ENCODE peak calls at places on chromosomes 16 and 17, in eight cellular contexts. One of them, this sample, is unnamed.

GRCh38 chr16:70437017-70437581 is 1.8 kb downstream of the ST3GAL2 start:
- DNase-seq in activated naive CD4-positive, alpha-beta T cell: no peak
- DNase-seq in stimulated activated CD4-positive, alpha-beta T cell treated with anti-CD3 and anti-CD28 coated beads, Interleukin-2, amount 100 ng/mL, for 48 hours: no peak
- DNase-seq in SJSA1: peak; percentile 89
- DNase-seq in cardiac fibroblast: peak; percentile 66
- DNase-seq in effector memory CD4-positive, alpha-beta T cell: no peak
- DNase-seq in uterus: peak; percentile 63
- DNase-seq in BJ: peak; percentile 82
- DNase-seq in this sample: no peak

GRCh38 chr17:2213291-2213960 is 90.2 kb downstream of the SMG6 start:
- DNase-seq in activated naive CD4-positive, alpha-beta T cell: no peak
- DNase-seq in stimulated activated CD4-positive, alpha-beta T cell treated with anti-CD3 and anti-CD28 coated beads, Interleukin-2, amount 100 ng/mL, for 48 hours: no peak
- DNase-seq in SJSA1: peak; percentile 65
- DNase-seq in cardiac fibroblast: peak; percentile 39
- DNase-seq in effector memory CD4-positive, alpha-beta T cell: no peak
- DNase-seq in uterus: no peak
- DNase-seq in BJ: no peak
- DNase-seq in this sample: no peak

GRCh38 chr17:40560592-40561293 is 4.5 kb downstream of the CCR7 start:
- DNase-seq in activated naive CD4-positive, alpha-beta T cell: no peak
- DNase-seq in stimulated activated CD4-positive, alpha-beta T cell treated with anti-CD3 and anti-CD28 coated beads, Interleukin-2, amount 100 ng/mL, for 48 hours: peak; percentile 73
- DNase-seq in SJSA1: peak; percentile 18
- DNase-seq in cardiac fibroblast: peak; percentile 85
- DNase-seq in effector memory CD4-positive, alpha-beta T cell: peak; percentile 70
- DNase-seq in uterus: no peak
- DNase-seq in BJ: no peak
- DNase-seq in this sample: no peak

GRCh38 chr16:3951861-3952332 is 71.4 kb upstream of the CREBBP start:
- DNase-seq in activated naive CD4-positive, alpha-beta T cell: no peak
- DNase-seq in stimulated activated CD4-positive, alpha-beta T cell treated with anti-CD3 and anti-CD28 coated beads, Interleukin-2, amount 100 ng/mL, for 48 hours: no peak
- DNase-seq in SJSA1: no peak
- DNase-seq in cardiac fibroblast: peak; percentile 68
- DNase-seq in effector memory CD4-positive, alpha-beta T cell: no peak
- DNase-seq in uterus: no peak
- DNase-seq in BJ: no peak
- DNase-seq in this sample: no peak

GRCh38 chr17:55549140-55549539 is 37.9 kb upstream of the SMIM36 start:
- DNase-seq in activated naive CD4-positive, alpha-beta T cell: no peak
- DNase-seq in stimulated activated CD4-positive, alpha-beta T cell treated with anti-CD3 and anti-CD28 coated beads, Interleukin-2, amount 100 ng/mL, for 48 hours: no peak
- DNase-seq in SJSA1: no peak
- DNase-seq in cardiac fibroblast: peak; percentile 37
- DNase-seq in effector memory CD4-positive, alpha-beta T cell: no peak
- DNase-seq in uterus: no peak
- DNase-seq in BJ: no peak
- DNase-seq in this sample: no peak

GRCh38 chr17:28946239-28946638 is 5.1 kb downstream of the PHF12 start:
- DNase-seq in activated naive CD4-positive, alpha-beta T cell: no peak
- DNase-seq in stimulated activated CD4-positive, alpha-beta T cell treated with anti-CD3 and anti-CD28 coated beads, Interleukin-2, amount 100 ng/mL, for 48 hours: no peak
- DNase-seq in SJSA1: peak; percentile 64
- DNase-seq in cardiac fibroblast: peak; percentile 93
- DNase-seq in effector memory CD4-positive, alpha-beta T cell: no peak
- DNase-seq in uterus: no peak
- DNase-seq in BJ: peak; percentile 59
- DNase-seq in this sample: no peak

GRCh38 chr17:32494621-32495346 is 8.0 kb downstream of the CDK5R1 start:
- DNase-seq in activated naive CD4-positive, alpha-beta T cell: no peak
- DNase-seq in stimulated activated CD4-positive, alpha-beta T cell treated with anti-CD3 and anti-CD28 coated beads, Interleukin-2, amount 100 ng/mL, for 48 hours: no peak
- DNase-seq in SJSA1: no peak
- DNase-seq in cardiac fibroblast: no peak
- DNase-seq in effector memory CD4-positive, alpha-beta T cell: no peak
- DNase-seq in uterus: no peak
- DNase-seq in BJ: no peak
- DNase-seq in this sample: no peak

GRCh38 chr16:20957153-20957552 is 56.6 kb downstream of the LYRM1 start:
- DNase-seq in activated naive CD4-positive, alpha-beta T cell: no peak
- DNase-seq in stimulated activated CD4-positive, alpha-beta T cell treated with anti-CD3 and anti-CD28 coated beads, Interleukin-2, amount 100 ng/mL, for 48 hours: no peak
- DNase-seq in SJSA1: no peak
- DNase-seq in cardiac fibroblast: no peak
- DNase-seq in effector memory CD4-positive, alpha-beta T cell: no peak
- DNase-seq in uterus: no peak
- DNase-seq in BJ: no peak
- DNase-seq in this sample: no peak

GRCh38 chr17:7862692-7863437 is 5.1 kb downstream of the CYB5D1 start:
- DNase-seq in activated naive CD4-positive, alpha-beta T cell: no peak
- DNase-seq in stimulated activated CD4-positive, alpha-beta T cell treated with anti-CD3 and anti-CD28 coated beads, Interleukin-2, amount 100 ng/mL, for 48 hours: no peak
- DNase-seq in SJSA1: peak; percentile 53
- DNase-seq in cardiac fibroblast: peak; percentile 63
- DNase-seq in effector memory CD4-positive, alpha-beta T cell: no peak
- DNase-seq in uterus: peak; percentile 71
- DNase-seq in BJ: no peak
- DNase-seq in this sample: no peak

GRCh38 chr16:57882797-57883196 is 80.5 kb upstream of the KIFC3 start:
- DNase-seq in activated naive CD4-positive, alpha-beta T cell: no peak
- DNase-seq in stimulated activated CD4-positive, alpha-beta T cell treated with anti-CD3 and anti-CD28 coated beads, Interleukin-2, amount 100 ng/mL, for 48 hours: no peak
- DNase-seq in SJSA1: no peak
- DNase-seq in cardiac fibroblast: peak; percentile 67
- DNase-seq in effector memory CD4-positive, alpha-beta T cell: no peak
- DNase-seq in uterus: no peak
- DNase-seq in BJ: no peak
- DNase-seq in this sample: no peak

GRCh38 chr16:89629827-89630610 is 16.6 kb downstream of the DPEP1 start:
- DNase-seq in activated naive CD4-positive, alpha-beta T cell: no peak
- DNase-seq in stimulated activated CD4-positive, alpha-beta T cell treated with anti-CD3 and anti-CD28 coated beads, Interleukin-2, amount 100 ng/mL, for 48 hours: no peak
- DNase-seq in SJSA1: no peak
- DNase-seq in cardiac fibroblast: no peak
- DNase-seq in effector memory CD4-positive, alpha-beta T cell: no peak
- DNase-seq in uterus: no peak
- DNase-seq in BJ: no peak
- DNase-seq in this sample: no peak

GRCh38 chr17:48494335-48494734 is 36.5 kb downstream of the HOXB1 start:
- DNase-seq in activated naive CD4-positive, alpha-beta T cell: no peak
- DNase-seq in stimulated activated CD4-positive, alpha-beta T cell treated with anti-CD3 and anti-CD28 coated beads, Interleukin-2, amount 100 ng/mL, for 48 hours: no peak
- DNase-seq in SJSA1: no peak
- DNase-seq in cardiac fibroblast: peak; percentile 81
- DNase-seq in effector memory CD4-positive, alpha-beta T cell: no peak
- DNase-seq in uterus: no peak
- DNase-seq in BJ: no peak
- DNase-seq in this sample: no peak

GRCh38 chr16:3171181-3171854 is 16.7 kb upstream of the OR1F1 start:
- DNase-seq in activated naive CD4-positive, alpha-beta T cell: no peak
- DNase-seq in stimulated activated CD4-positive, alpha-beta T cell treated with anti-CD3 and anti-CD28 coated beads, Interleukin-2, amount 100 ng/mL, for 48 hours: no peak
- DNase-seq in SJSA1: no peak
- DNase-seq in cardiac fibroblast: no peak
- DNase-seq in effector memory CD4-positive, alpha-beta T cell: peak; percentile 63
- DNase-seq in uterus: no peak
- DNase-seq in BJ: no peak
- DNase-seq in this sample: no peak

GRCh38 chr17:75777243-75777922 is 7.2 kb upstream of the UNK start:
- DNase-seq in activated naive CD4-positive, alpha-beta T cell: no peak
- DNase-seq in stimulated activated CD4-positive, alpha-beta T cell treated with anti-CD3 and anti-CD28 coated beads, Interleukin-2, amount 100 ng/mL, for 48 hours: no peak
- DNase-seq in SJSA1: no peak
- DNase-seq in cardiac fibroblast: peak; percentile 30
- DNase-seq in effector memory CD4-positive, alpha-beta T cell: no peak
- DNase-seq in uterus: peak; percentile 18
- DNase-seq in BJ: no peak
- DNase-seq in this sample: no peak

GRCh38 chr16:88509749-88510069 is 56.6 kb downstream of the ZFPM1 start:
- DNase-seq in activated naive CD4-positive, alpha-beta T cell: no peak
- DNase-seq in stimulated activated CD4-positive, alpha-beta T cell treated with anti-CD3 and anti-CD28 coated beads, Interleukin-2, amount 100 ng/mL, for 48 hours: no peak
- DNase-seq in SJSA1: no peak
- DNase-seq in cardiac fibroblast: no peak
- DNase-seq in effector memory CD4-positive, alpha-beta T cell: no peak
- DNase-seq in uterus: no peak
- DNase-seq in BJ: no peak
- DNase-seq in this sample: no peak

GRCh38 chr16:728131-728889 is 1.4 kb downstream of the HAGHL start:
- DNase-seq in activated naive CD4-positive, alpha-beta T cell: no peak
- DNase-seq in stimulated activated CD4-positive, alpha-beta T cell treated with anti-CD3 and anti-CD28 coated beads, Interleukin-2, amount 100 ng/mL, for 48 hours: peak; percentile 40
- DNase-seq in SJSA1: peak; percentile 82
- DNase-seq in cardiac fibroblast: peak; percentile 79
- DNase-seq in effector memory CD4-positive, alpha-beta T cell: peak; percentile 59
- DNase-seq in uterus: no peak
- DNase-seq in BJ: no peak
- DNase-seq in this sample: peak; percentile 62

GRCh38 chr17:69906306-69906705 is 168.7 kb upstream of the KCNJ16 start:
- DNase-seq in activated naive CD4-positive, alpha-beta T cell: no peak
- DNase-seq in stimulated activated CD4-positive, alpha-beta T cell treated with anti-CD3 and anti-CD28 coated beads, Interleukin-2, amount 100 ng/mL, for 48 hours: no peak
- DNase-seq in SJSA1: no peak
- DNase-seq in cardiac fibroblast: no peak
- DNase-seq in effector memory CD4-positive, alpha-beta T cell: no peak
- DNase-seq in uterus: no peak
- DNase-seq in BJ: no peak
- DNase-seq in this sample: no peak

GRCh38 chr16:69340095-69340644 is 598 bp downstream of the NIP7 start:
- DNase-seq in activated naive CD4-positive, alpha-beta T cell: no peak
- DNase-seq in stimulated activated CD4-positive, alpha-beta T cell treated with anti-CD3 and anti-CD28 coated beads, Interleukin-2, amount 100 ng/mL, for 48 hours: peak; percentile 20
- DNase-seq in SJSA1: no peak
- DNase-seq in cardiac fibroblast: no peak
- DNase-seq in effector memory CD4-positive, alpha-beta T cell: no peak
- DNase-seq in uterus: no peak
- DNase-seq in BJ: no peak
- DNase-seq in this sample: no peak

GRCh38 chr16:85254051-85254450 is 141.8 kb upstream of the CIBAR2 start:
- DNase-seq in activated naive CD4-positive, alpha-beta T cell: no peak
- DNase-seq in stimulated activated CD4-positive, alpha-beta T cell treated with anti-CD3 and anti-CD28 coated beads, Interleukin-2, amount 100 ng/mL, for 48 hours: no peak
- DNase-seq in SJSA1: no peak
- DNase-seq in cardiac fibroblast: no peak
- DNase-seq in effector memory CD4-positive, alpha-beta T cell: no peak
- DNase-seq in uterus: no peak
- DNase-seq in BJ: no peak
- DNase-seq in this sample: no peak

GRCh38 chr16:23182206-23182674 is 305 bp upstream of the SCNN1G start:
- DNase-seq in activated naive CD4-positive, alpha-beta T cell: peak; percentile 7
- DNase-seq in stimulated activated CD4-positive, alpha-beta T cell treated with anti-CD3 and anti-CD28 coated beads, Interleukin-2, amount 100 ng/mL, for 48 hours: peak; percentile 69
- DNase-seq in SJSA1: peak; percentile 74
- DNase-seq in cardiac fibroblast: peak; percentile 56
- DNase-seq in effector memory CD4-positive, alpha-beta T cell: peak; percentile 48
- DNase-seq in uterus: peak; percentile 39
- DNase-seq in BJ: no peak
- DNase-seq in this sample: peak; percentile 63

GRCh38 chr16:69555437-69555836 is 10.3 kb upstream of the NFAT5 start:
- DNase-seq in activated naive CD4-positive, alpha-beta T cell: no peak
- DNase-seq in stimulated activated CD4-positive, alpha-beta T cell treated with anti-CD3 and anti-CD28 coated beads, Interleukin-2, amount 100 ng/mL, for 48 hours: no peak
- DNase-seq in SJSA1: no peak
- DNase-seq in cardiac fibroblast: no peak
- DNase-seq in effector memory CD4-positive, alpha-beta T cell: no peak
- DNase-seq in uterus: no peak
- DNase-seq in BJ: no peak
- DNase-seq in this sample: no peak

GRCh38 chr17:7781467-7781866 is 52.5 kb upstream of the KDM6B start:
- DNase-seq in activated naive CD4-positive, alpha-beta T cell: no peak
- DNase-seq in stimulated activated CD4-positive, alpha-beta T cell treated with anti-CD3 and anti-CD28 coated beads, Interleukin-2, amount 100 ng/mL, for 48 hours: no peak
- DNase-seq in SJSA1: no peak
- DNase-seq in cardiac fibroblast: peak; percentile 22
- DNase-seq in effector memory CD4-positive, alpha-beta T cell: no peak
- DNase-seq in uterus: no peak
- DNase-seq in BJ: no peak
- DNase-seq in this sample: no peak

GRCh38 chr17:68777243-68777855 is 176.2 kb upstream of the FAM20A start:
- DNase-seq in activated naive CD4-positive, alpha-beta T cell: no peak
- DNase-seq in stimulated activated CD4-positive, alpha-beta T cell treated with anti-CD3 and anti-CD28 coated beads, Interleukin-2, amount 100 ng/mL, for 48 hours: peak; percentile 12
- DNase-seq in SJSA1: peak; percentile 79
- DNase-seq in cardiac fibroblast: peak; percentile 85
- DNase-seq in effector memory CD4-positive, alpha-beta T cell: no peak
- DNase-seq in uterus: peak; percentile 72
- DNase-seq in BJ: peak; percentile 27
- DNase-seq in this sample: no peak

GRCh38 chr17:17538417-17539391 is 42.5 kb upstream of the RASD1 start:
- DNase-seq in activated naive CD4-positive, alpha-beta T cell: no peak
- DNase-seq in stimulated activated CD4-positive, alpha-beta T cell treated with anti-CD3 and anti-CD28 coated beads, Interleukin-2, amount 100 ng/mL, for 48 hours: no peak
- DNase-seq in SJSA1: no peak
- DNase-seq in cardiac fibroblast: no peak
- DNase-seq in effector memory CD4-positive, alpha-beta T cell: no peak
- DNase-seq in uterus: no peak
- DNase-seq in BJ: no peak
- DNase-seq in this sample: no peak

GRCh38 chr16:4288148-4288921 is 15.5 kb upstream of the TFAP4 start:
- DNase-seq in activated naive CD4-positive, alpha-beta T cell: peak; percentile 52
- DNase-seq in stimulated activated CD4-positive, alpha-beta T cell treated with anti-CD3 and anti-CD28 coated beads, Interleukin-2, amount 100 ng/mL, for 48 hours: peak; percentile 79
- DNase-seq in SJSA1: peak; percentile 71
- DNase-seq in cardiac fibroblast: peak; percentile 79
- DNase-seq in effector memory CD4-positive, alpha-beta T cell: peak; percentile 64
- DNase-seq in uterus: peak; percentile 79
- DNase-seq in BJ: no peak
- DNase-seq in this sample: peak; percentile 73

GRCh38 chr17:82948081-82948511 is 108.3 kb upstream of the ZNF750 start:
- DNase-seq in activated naive CD4-positive, alpha-beta T cell: no peak
- DNase-seq in stimulated activated CD4-positive, alpha-beta T cell treated with anti-CD3 and anti-CD28 coated beads, Interleukin-2, amount 100 ng/mL, for 48 hours: no peak
- DNase-seq in SJSA1: peak; percentile 47
- DNase-seq in cardiac fibroblast: no peak
- DNase-seq in effector memory CD4-positive, alpha-beta T cell: no peak
- DNase-seq in uterus: peak; percentile 10
- DNase-seq in BJ: no peak
- DNase-seq in this sample: no peak

GRCh38 chr16:89115216-89115949 is 21.7 kb downstream of the ACSF3 start:
- DNase-seq in activated naive CD4-positive, alpha-beta T cell: peak; percentile 30
- DNase-seq in stimulated activated CD4-positive, alpha-beta T cell treated with anti-CD3 and anti-CD28 coated beads, Interleukin-2, amount 100 ng/mL, for 48 hours: peak; percentile 65
- DNase-seq in SJSA1: peak; percentile 69
- DNase-seq in cardiac fibroblast: peak; percentile 48
- DNase-seq in effector memory CD4-positive, alpha-beta T cell: peak; percentile 84
- DNase-seq in uterus: no peak
- DNase-seq in BJ: no peak
- DNase-seq in this sample: peak; percentile 90

GRCh38 chr16:2159052-2159838 is 3.7 kb downstream of the TRAF7 start:
- DNase-seq in activated naive CD4-positive, alpha-beta T cell: no peak
- DNase-seq in stimulated activated CD4-positive, alpha-beta T cell treated with anti-CD3 and anti-CD28 coated beads, Interleukin-2, amount 100 ng/mL, for 48 hours: no peak
- DNase-seq in SJSA1: no peak
- DNase-seq in cardiac fibroblast: peak; percentile 57
- DNase-seq in effector memory CD4-positive, alpha-beta T cell: no peak
- DNase-seq in uterus: peak; percentile 70
- DNase-seq in BJ: no peak
- DNase-seq in this sample: no peak

GRCh38 chr17:75031972-75032895 is 14.5 kb downstream of the ATP5PD start:
- DNase-seq in activated naive CD4-positive, alpha-beta T cell: no peak
- DNase-seq in stimulated activated CD4-positive, alpha-beta T cell treated with anti-CD3 and anti-CD28 coated beads, Interleukin-2, amount 100 ng/mL, for 48 hours: peak; percentile 35
- DNase-seq in SJSA1: peak; percentile 89
- DNase-seq in cardiac fibroblast: peak; percentile 78
- DNase-seq in effector memory CD4-positive, alpha-beta T cell: peak; percentile 33
- DNase-seq in uterus: peak; percentile 88
- DNase-seq in BJ: no peak
- DNase-seq in this sample: no peak

GRCh38 chr17:72456026-72456569 is 335.3 kb downstream of the SOX9 start:
- DNase-seq in activated naive CD4-positive, alpha-beta T cell: no peak
- DNase-seq in stimulated activated CD4-positive, alpha-beta T cell treated with anti-CD3 and anti-CD28 coated beads, Interleukin-2, amount 100 ng/mL, for 48 hours: no peak
- DNase-seq in SJSA1: no peak
- DNase-seq in cardiac fibroblast: peak; percentile 52
- DNase-seq in effector memory CD4-positive, alpha-beta T cell: no peak
- DNase-seq in uterus: no peak
- DNase-seq in BJ: peak; percentile 22
- DNase-seq in this sample: no peak

GRCh38 chr16:90008708-90009145 is 10.5 kb downstream of the DBNDD1 start:
- DNase-seq in activated naive CD4-positive, alpha-beta T cell: no peak
- DNase-seq in stimulated activated CD4-positive, alpha-beta T cell treated with anti-CD3 and anti-CD28 coated beads, Interleukin-2, amount 100 ng/mL, for 48 hours: peak; percentile 33
- DNase-seq in SJSA1: no peak
- DNase-seq in cardiac fibroblast: no peak
- DNase-seq in effector memory CD4-positive, alpha-beta T cell: no peak
- DNase-seq in uterus: no peak
- DNase-seq in BJ: no peak
- DNase-seq in this sample: peak; percentile 19

GRCh38 chr17:30117548-30118155 is 1.0 kb downstream of the NSRP1 start:
- DNase-seq in activated naive CD4-positive, alpha-beta T cell: no peak
- DNase-seq in stimulated activated CD4-positive, alpha-beta T cell treated with anti-CD3 and anti-CD28 coated beads, Interleukin-2, amount 100 ng/mL, for 48 hours: no peak
- DNase-seq in SJSA1: no peak
- DNase-seq in cardiac fibroblast: peak; percentile 41
- DNase-seq in effector memory CD4-positive, alpha-beta T cell: no peak
- DNase-seq in uterus: no peak
- DNase-seq in BJ: no peak
- DNase-seq in this sample: no peak

GRCh38 chr16:53626161-53626560 is 77.5 kb downstream of the RPGRIP1L start:
- DNase-seq in activated naive CD4-positive, alpha-beta T cell: no peak
- DNase-seq in stimulated activated CD4-positive, alpha-beta T cell treated with anti-CD3 and anti-CD28 coated beads, Interleukin-2, amount 100 ng/mL, for 48 hours: no peak
- DNase-seq in SJSA1: no peak
- DNase-seq in cardiac fibroblast: peak; percentile 9
- DNase-seq in effector memory CD4-positive, alpha-beta T cell: no peak
- DNase-seq in uterus: no peak
- DNase-seq in BJ: no peak
- DNase-seq in this sample: no peak

GRCh38 chr16:56468800-56469199 is 17.4 kb downstream of the OGFOD1 start:
- DNase-seq in activated naive CD4-positive, alpha-beta T cell: no peak
- DNase-seq in stimulated activated CD4-positive, alpha-beta T cell treated with anti-CD3 and anti-CD28 coated beads, Interleukin-2, amount 100 ng/mL, for 48 hours: no peak
- DNase-seq in SJSA1: no peak
- DNase-seq in cardiac fibroblast: no peak
- DNase-seq in effector memory CD4-positive, alpha-beta T cell: no peak
- DNase-seq in uterus: no peak
- DNase-seq in BJ: no peak
- DNase-seq in this sample: no peak